ENCODE peak calls at places on chromosomes 1 and 21, in eight cellular contexts. U is stomach; G is stimulated activated CD8-positive, alpha-beta memory T cell treated with anti-CD3 and anti-CD28 coated beads, Interleukin-2, amount 100 ng/mL, for 1 hour; R is GM04503; Y is RWPE2; L is NCI-H1048; K is AG04449; M is endothelial cell. T is an unnamed sample.

GRCh38 chr1:37127254-37127748 is 93.0 kb upstream of the GRIK3 start:
- DNase-seq in K (no peak), U (no peak), L (no peak), R (no peak), Y (no peak), M (no peak), G (no peak), T (no peak)

GRCh38 chr1:36207339-36207738 is 16.9 kb upstream of the THRAP3 start:
- DNase-seq in U (peak), G (no peak), K (no peak), Y (no peak), R (no peak), L (no peak), M (no peak), T (no peak)

GRCh38 chr1:85495556-85495955 is 30.6 kb upstream of the DDAH1 start:
- DNase-seq in U (peak), R (peak), M (no peak), L (no peak), G (no peak), K (no peak), Y (peak), T (peak)

GRCh38 chr1:175842545-175842944 is 99.2 kb upstream of the TNR start:
- DNase-seq in M (no peak), R (no peak), L (no peak), Y (no peak), G (no peak), K (no peak), U (no peak), T (no peak)

GRCh38 chr1:110875216-110875731 is 2.3 kb downstream of the CD53 start:
- DNase-seq in L (no peak), G (no peak), U (peak), K (no peak), M (no peak), R (no peak), Y (no peak), T (no peak)

GRCh38 chr1:38020361-38020760 is 7.8 kb downstream of the UTP11 start:
- DNase-seq in G (no peak), L (no peak), R (no peak), K (no peak), Y (no peak), M (no peak), U (no peak), T (no peak)

GRCh38 chr1:61375082-61375880 is 292.9 kb downstream of the NFIA start:
- DNase-seq in M (no peak), K (no peak), U (no peak), R (no peak), G (no peak), Y (no peak), L (no peak), T (no peak)

GRCh38 chr1:171032822-171033702 is 57.6 kb upstream of the FMO3 start:
- DNase-seq in R (no peak), K (no peak), U (no peak), L (no peak), G (no peak), Y (no peak), M (no peak), T (no peak)

GRCh38 chr1:2204384-2205190 is 10.0 kb upstream of the FAAP20 start:
- DNase-seq in Y (no peak), L (no peak), M (peak), R (no peak), U (peak), K (no peak), G (no peak), T (peak)

GRCh38 chr1:7398982-7399381 is 372.1 kb upstream of the VAMP3 start:
- DNase-seq in M (no peak), L (no peak), K (no peak), U (no peak), G (no peak), Y (no peak), R (no peak), T (peak)

GRCh38 chr1:23217421-23218115 is at the start of gene HTR1D:
- DNase-seq in K (no peak), G (no peak), L (no peak), U (no peak), M (peak), Y (no peak), R (no peak), T (no peak)

GRCh38 chr21:44085491-44086321 is 21.5 kb upstream of the PWP2 start:
- DNase-seq in R (no peak), M (no peak), U (peak), Y (no peak), K (no peak), G (no peak), L (no peak), T (no peak)

GRCh38 chr21:45460611-45461368 is 55.8 kb downstream of the COL18A1 start:
- DNase-seq in L (no peak), G (no peak), M (no peak), Y (no peak), U (no peak), K (peak), R (peak), T (no peak)

GRCh38 chr1:180343931-180344406 is 113.9 kb downstream of the LHX4 start:
- DNase-seq in U (peak), K (peak), Y (no peak), L (no peak), R (no peak), G (no peak), M (no peak), T (no peak)

GRCh38 chr1:86975993-86976392 is 61.6 kb downstream of the HS2ST1 start:
- DNase-seq in K (no peak), R (no peak), U (no peak), G (no peak), Y (no peak), M (no peak), L (no peak), T (no peak)

GRCh38 chr21:35559881-35560280 is 500.4 kb downstream of the SETD4 start:
- DNase-seq in M (no peak), Y (no peak), R (no peak), G (no peak), L (no peak), U (no peak), K (no peak), T (no peak)

GRCh38 chr1:175000697-175001187 is 995 bp downstream of the CACYBP start:
- DNase-seq in M (no peak), G (no peak), Y (no peak), K (no peak), R (no peak), U (no peak), L (no peak), T (no peak)

GRCh38 chr1:3945222-3945621 is 45.1 kb upstream of the C1orf174 start:
- DNase-seq in L (no peak), K (no peak), M (no peak), Y (no peak), R (no peak), G (no peak), U (no peak), T (no peak)

GRCh38 chr1:111448482-111448917 is 556 bp downstream of the WDR77 start:
- DNase-seq in M (no peak), Y (peak), K (no peak), G (no peak), U (no peak), R (no peak), L (no peak), T (peak)

GRCh38 chr1:48777219-48777895 is 666 bp upstream of the BEND5 start:
- DNase-seq in K (no peak), L (no peak), U (peak), R (no peak), Y (no peak), G (no peak), M (peak), T (peak)

GRCh38 chr21:40051801-40052200 is 184.6 kb downstream of the PCP4 start:
- DNase-seq in R (no peak), K (no peak), Y (no peak), G (no peak), L (no peak), U (no peak), M (no peak), T (no peak)

GRCh38 chr1:198761859-198762616 is 123.2 kb downstream of the PTPRC start:
- DNase-seq in U (no peak), K (no peak), Y (no peak), M (no peak), L (no peak), R (no peak), G (no peak), T (no peak)

GRCh38 chr21:45306832-45307571 is 19.3 kb upstream of the POFUT2 start:
- DNase-seq in Y (peak), R (no peak), U (peak), M (no peak), L (no peak), K (no peak), G (no peak), T (peak)

GRCh38 chr1:240091614-240092300 is at the start of gene FMN2:
- DNase-seq in M (peak), G (no peak), R (no peak), K (no peak), U (no peak), L (peak), Y (peak), T (no peak)

GRCh38 chr1:27508139-27508665 is 18.2 kb upstream of the WASF2 start:
- DNase-seq in K (no peak), Y (no peak), M (no peak), G (no peak), U (no peak), L (no peak), R (no peak), T (no peak)

GRCh38 chr1:111285879-111286278 is 4.8 kb upstream of the CHIA start:
- DNase-seq in U (no peak), K (no peak), G (no peak), Y (no peak), R (no peak), M (no peak), L (no peak), T (no peak)